ENCODE peak calls at places on chromosomes 12 and 14, in eight cellular contexts. One of them, this sample, is unnamed.
A peak's percentile ranks its signal among the peaks of the same experiment; 100 is the strongest.

GRCh38 chr14:104161601-104162367 is 23.4 kb downstream of the KIF26A start:
- DNase-seq in GM12878: no peak
- DNase-seq in heart left ventricle: no peak
- DNase-seq in thyroid gland: no peak
- DNase-seq in lower lobe of right lung: no peak
- DNase-seq in right atrium auricular region: no peak
- DNase-seq in pancreas: no peak
- DNase-seq in CD8-positive, alpha-beta memory T cell: no peak
- DNase-seq in this sample: no peak

GRCh38 chr12:81078469-81079196 is 754 bp downstream of the ACSS3 start:
- DNase-seq in lower lobe of right lung: no peak
- DNase-seq in heart left ventricle: no peak
- DNase-seq in thyroid gland: peak; percentile 26
- DNase-seq in CD8-positive, alpha-beta memory T cell: no peak
- DNase-seq in GM12878: no peak
- DNase-seq in right atrium auricular region: no peak
- DNase-seq in pancreas: no peak
- DNase-seq in this sample: no peak

GRCh38 chr12:114476159-114476558 is 70.2 kb upstream of the TBX5 start:
- DNase-seq in GM12878: no peak
- DNase-seq in CD8-positive, alpha-beta memory T cell: no peak
- DNase-seq in right atrium auricular region: no peak
- DNase-seq in lower lobe of right lung: no peak
- DNase-seq in heart left ventricle: no peak
- DNase-seq in pancreas: no peak
- DNase-seq in thyroid gland: no peak
- DNase-seq in this sample: no peak

GRCh38 chr12:70756118-70756517 is 118.9 kb upstream of the PTPRB start:
- DNase-seq in pancreas: no peak
- DNase-seq in right atrium auricular region: no peak
- DNase-seq in thyroid gland: no peak
- DNase-seq in CD8-positive, alpha-beta memory T cell: no peak
- DNase-seq in GM12878: no peak
- DNase-seq in heart left ventricle: no peak
- DNase-seq in lower lobe of right lung: no peak
- DNase-seq in this sample: no peak

GRCh38 chr14:104393898-104394605 is 185.5 kb upstream of the C14orf180 start:
- DNase-seq in pancreas: peak; percentile 8
- DNase-seq in GM12878: no peak
- DNase-seq in thyroid gland: peak; percentile 21
- DNase-seq in CD8-positive, alpha-beta memory T cell: peak; percentile 79
- DNase-seq in right atrium auricular region: peak; percentile 64
- DNase-seq in lower lobe of right lung: peak; percentile 67
- DNase-seq in heart left ventricle: peak; percentile 84
- DNase-seq in this sample: peak; percentile 63

GRCh38 chr12:68521321-68521839 is 89.3 kb upstream of the RAP1B start:
- DNase-seq in thyroid gland: no peak
- DNase-seq in heart left ventricle: no peak
- DNase-seq in CD8-positive, alpha-beta memory T cell: no peak
- DNase-seq in GM12878: no peak
- DNase-seq in pancreas: no peak
- DNase-seq in right atrium auricular region: no peak
- DNase-seq in lower lobe of right lung: no peak
- DNase-seq in this sample: no peak

GRCh38 chr14:61145258-61145902 is 135.8 kb downstream of the TMEM30B start:
- DNase-seq in GM12878: no peak
- DNase-seq in CD8-positive, alpha-beta memory T cell: no peak
- DNase-seq in lower lobe of right lung: no peak
- DNase-seq in heart left ventricle: no peak
- DNase-seq in thyroid gland: no peak
- DNase-seq in right atrium auricular region: no peak
- DNase-seq in pancreas: no peak
- DNase-seq in this sample: no peak

GRCh38 chr12:57517187-57517586 is 3.1 kb downstream of the DDIT3 start:
- DNase-seq in CD8-positive, alpha-beta memory T cell: peak; percentile 27
- DNase-seq in lower lobe of right lung: no peak
- DNase-seq in GM12878: no peak
- DNase-seq in heart left ventricle: no peak
- DNase-seq in pancreas: no peak
- DNase-seq in right atrium auricular region: no peak
- DNase-seq in thyroid gland: no peak
- DNase-seq in this sample: no peak

GRCh38 chr14:24232645-24233537 is at the start of gene GMPR2:
- DNase-seq in pancreas: no peak
- DNase-seq in right atrium auricular region: no peak
- DNase-seq in thyroid gland: no peak
- DNase-seq in GM12878: no peak
- DNase-seq in heart left ventricle: no peak
- DNase-seq in CD8-positive, alpha-beta memory T cell: no peak
- DNase-seq in lower lobe of right lung: no peak
- DNase-seq in this sample: no peak

GRCh38 chr12:16076553-16076952 is 165.4 kb downstream of the DERA start:
- DNase-seq in pancreas: peak; percentile 12
- DNase-seq in lower lobe of right lung: no peak
- DNase-seq in GM12878: no peak
- DNase-seq in CD8-positive, alpha-beta memory T cell: no peak
- DNase-seq in thyroid gland: no peak
- DNase-seq in heart left ventricle: no peak
- DNase-seq in right atrium auricular region: no peak
- DNase-seq in this sample: no peak

GRCh38 chr14:68884031-68885030 is 91.5 kb upstream of the ZFP36L1 start:
- DNase-seq in pancreas: no peak
- DNase-seq in thyroid gland: peak; percentile 35
- DNase-seq in right atrium auricular region: no peak
- DNase-seq in heart left ventricle: peak; percentile 69
- DNase-seq in GM12878: no peak
- DNase-seq in CD8-positive, alpha-beta memory T cell: no peak
- DNase-seq in lower lobe of right lung: no peak
- DNase-seq in this sample: no peak

GRCh38 chr12:69666798-69667197 is 32.3 kb downstream of the BEST3 start:
- DNase-seq in pancreas: no peak
- DNase-seq in CD8-positive, alpha-beta memory T cell: no peak
- DNase-seq in thyroid gland: no peak
- DNase-seq in heart left ventricle: no peak
- DNase-seq in right atrium auricular region: no peak
- DNase-seq in lower lobe of right lung: no peak
- DNase-seq in GM12878: no peak
- DNase-seq in this sample: no peak

GRCh38 chr12:113853491-113853890 is 112.6 kb downstream of the RBM19 start:
- DNase-seq in CD8-positive, alpha-beta memory T cell: no peak
- DNase-seq in pancreas: no peak
- DNase-seq in heart left ventricle: no peak
- DNase-seq in lower lobe of right lung: no peak
- DNase-seq in thyroid gland: no peak
- DNase-seq in GM12878: no peak
- DNase-seq in right atrium auricular region: no peak
- DNase-seq in this sample: no peak

GRCh38 chr12:104218935-104219334 is 3.4 kb downstream of the TXNRD1 start:
- DNase-seq in heart left ventricle: no peak
- DNase-seq in GM12878: no peak
- DNase-seq in thyroid gland: no peak
- DNase-seq in right atrium auricular region: no peak
- DNase-seq in pancreas: no peak
- DNase-seq in lower lobe of right lung: no peak
- DNase-seq in CD8-positive, alpha-beta memory T cell: no peak
- DNase-seq in this sample: no peak

GRCh38 chr12:104219908-104220404 is 4.4 kb downstream of the TXNRD1 start:
- DNase-seq in lower lobe of right lung: no peak
- DNase-seq in right atrium auricular region: no peak
- DNase-seq in thyroid gland: peak; percentile 5
- DNase-seq in pancreas: peak; percentile 24
- DNase-seq in heart left ventricle: no peak
- DNase-seq in CD8-positive, alpha-beta memory T cell: peak; percentile 71
- DNase-seq in GM12878: no peak
- DNase-seq in this sample: peak; percentile 39

GRCh38 chr12:104220931-104221330 is 5.4 kb downstream of the TXNRD1 start:
- DNase-seq in GM12878: no peak
- DNase-seq in pancreas: no peak
- DNase-seq in lower lobe of right lung: no peak
- DNase-seq in thyroid gland: no peak
- DNase-seq in heart left ventricle: no peak
- DNase-seq in CD8-positive, alpha-beta memory T cell: no peak
- DNase-seq in right atrium auricular region: no peak
- DNase-seq in this sample: no peak

GRCh38 chr12:104216461-104217058 is 981 bp downstream of the TXNRD1 start:
- DNase-seq in right atrium auricular region: no peak
- DNase-seq in CD8-positive, alpha-beta memory T cell: no peak
- DNase-seq in lower lobe of right lung: no peak
- DNase-seq in heart left ventricle: no peak
- DNase-seq in GM12878: no peak
- DNase-seq in pancreas: no peak
- DNase-seq in thyroid gland: no peak
- DNase-seq in this sample: no peak

DNA sequence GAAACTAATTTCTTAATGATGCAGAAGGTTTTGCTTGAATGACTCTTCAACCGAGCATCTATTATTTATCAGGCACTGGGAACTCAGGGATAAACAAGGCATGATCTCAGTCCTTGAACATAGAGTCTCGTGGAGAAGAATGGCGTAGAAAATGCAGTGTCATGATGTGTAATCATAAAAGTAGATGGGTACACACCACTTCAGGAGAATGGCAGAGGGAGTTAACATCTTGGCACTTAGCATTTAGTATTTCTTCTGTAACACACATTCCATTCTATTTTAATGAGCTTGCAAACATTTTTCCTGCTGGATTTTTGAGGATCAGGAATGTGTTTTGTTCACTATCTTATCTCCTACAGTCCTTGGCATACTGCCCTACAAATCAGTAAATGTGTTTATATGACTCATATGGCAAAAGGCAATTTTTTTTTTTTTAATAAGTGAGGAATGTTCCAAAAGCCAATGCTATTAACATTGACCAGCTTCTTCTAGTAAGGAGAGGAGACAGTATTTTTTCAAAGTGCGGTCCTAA is 3.8 kb downstream of the TXNRD1 start:
- DNase-seq in lower lobe of right lung: no peak
- DNase-seq in thyroid gland: no peak
- DNase-seq in heart left ventricle: no peak
- DNase-seq in GM12878: no peak
- DNase-seq in CD8-positive, alpha-beta memory T cell: no peak
- DNase-seq in pancreas: no peak
- DNase-seq in right atrium auricular region: no peak
- DNase-seq in this sample: no peak
- H3K4me3 ChIP-seq in lower lobe of right lung: no peak overlapping the region
- H3K4me3 ChIP-seq in thyroid gland: no peak overlapping the region
- H3K4me3 ChIP-seq in heart left ventricle: no peak overlapping the region
- H3K4me3 ChIP-seq in GM12878: no peak overlapping the region
- H3K4me3 ChIP-seq in CD8-positive, alpha-beta memory T cell: no peak overlapping the region
- H3K4me3 ChIP-seq in pancreas: no peak overlapping the region
- H3K4me3 ChIP-seq in right atrium auricular region: no peak overlapping the region
- H3K4me3 ChIP-seq in this sample: no peak overlapping the region

DNA sequence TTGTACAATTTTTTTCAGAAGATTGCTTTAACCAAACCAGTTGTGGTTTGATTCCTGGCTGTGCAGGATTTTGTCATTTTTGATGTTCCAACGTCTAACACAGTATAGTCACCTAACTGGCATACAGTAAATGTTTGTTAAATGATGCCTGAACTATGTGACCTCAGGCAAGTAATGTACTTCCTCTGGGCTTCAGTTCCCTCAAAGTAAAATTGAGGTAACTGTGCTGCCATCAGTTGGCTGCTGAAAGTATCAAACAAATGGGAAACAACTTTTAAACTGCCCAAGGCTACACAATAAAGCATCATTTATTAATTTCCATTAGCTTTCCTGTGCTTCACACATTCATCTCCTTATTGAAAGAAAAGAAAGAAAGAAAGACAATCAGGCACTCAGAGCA is 4.3 kb downstream of the TM7SF3 start:
- DNase-seq in pancreas: no peak
- DNase-seq in heart left ventricle: no peak
- DNase-seq in lower lobe of right lung: no peak
- DNase-seq in CD8-positive, alpha-beta memory T cell: no peak
- DNase-seq in thyroid gland: no peak
- DNase-seq in right atrium auricular region: no peak
- DNase-seq in GM12878: no peak
- DNase-seq in this sample: no peak
- H3K27me3 ChIP-seq in pancreas: no peaks in the 10 kb centered on the region
- H3K27me3 ChIP-seq in heart left ventricle: no peaks in the 10 kb centered on the region
- H3K27me3 ChIP-seq in lower lobe of right lung: no peaks in the 10 kb centered on the region
- H3K27me3 ChIP-seq in CD8-positive, alpha-beta memory T cell: no peaks in the 10 kb centered on the region
- H3K27me3 ChIP-seq in thyroid gland: no peaks in the 10 kb centered on the region
- H3K27me3 ChIP-seq in right atrium auricular region: no peaks in the 10 kb centered on the region
- H3K27me3 ChIP-seq in GM12878: no peaks in the 10 kb centered on the region
- H3K27me3 ChIP-seq in this sample: no peaks in the 10 kb centered on the region

DNA sequence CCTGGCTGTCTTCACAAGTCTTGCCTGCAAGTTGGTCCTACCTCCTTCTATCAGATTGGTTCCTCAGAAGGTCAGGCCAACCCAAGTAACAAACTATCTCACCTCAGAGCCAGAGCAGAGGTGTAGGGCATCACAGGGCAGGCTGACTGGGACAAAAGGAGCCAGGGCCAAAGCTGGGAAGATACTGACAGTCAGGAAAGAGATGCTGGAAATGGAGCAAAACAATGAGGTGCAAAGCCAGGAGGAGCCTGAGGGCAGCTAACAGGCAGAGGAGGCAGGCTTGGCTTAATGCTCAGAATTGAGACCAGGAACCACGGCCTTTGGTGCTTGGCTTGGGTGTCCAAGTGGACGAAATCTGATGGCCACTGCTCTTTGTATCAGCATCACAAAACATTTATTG is 68.4 kb upstream of the PNMA1 start:
- DNase-seq in GM12878: no peak
- DNase-seq in thyroid gland: no peak
- DNase-seq in heart left ventricle: no peak
- DNase-seq in lower lobe of right lung: no peak
- DNase-seq in CD8-positive, alpha-beta memory T cell: no peak
- DNase-seq in right atrium auricular region: no peak
- DNase-seq in pancreas: no peak
- DNase-seq in this sample: no peak
- H3K27ac ChIP-seq in GM12878: peak overlapping the region; percentile 94
- H3K27ac ChIP-seq in thyroid gland: peak overlapping the region; percentile 90
- H3K27ac ChIP-seq in heart left ventricle: peak overlapping the region; percentile 95
- H3K27ac ChIP-seq in lower lobe of right lung: peak overlapping the region; percentile 99
- H3K27ac ChIP-seq in CD8-positive, alpha-beta memory T cell: no peak overlapping the region
- H3K27ac ChIP-seq in right atrium auricular region: peak overlapping the region; percentile 99
- H3K27ac ChIP-seq in pancreas: peak overlapping the region; percentile 96
- H3K27ac ChIP-seq in this sample: no peak overlapping the region

DNA sequence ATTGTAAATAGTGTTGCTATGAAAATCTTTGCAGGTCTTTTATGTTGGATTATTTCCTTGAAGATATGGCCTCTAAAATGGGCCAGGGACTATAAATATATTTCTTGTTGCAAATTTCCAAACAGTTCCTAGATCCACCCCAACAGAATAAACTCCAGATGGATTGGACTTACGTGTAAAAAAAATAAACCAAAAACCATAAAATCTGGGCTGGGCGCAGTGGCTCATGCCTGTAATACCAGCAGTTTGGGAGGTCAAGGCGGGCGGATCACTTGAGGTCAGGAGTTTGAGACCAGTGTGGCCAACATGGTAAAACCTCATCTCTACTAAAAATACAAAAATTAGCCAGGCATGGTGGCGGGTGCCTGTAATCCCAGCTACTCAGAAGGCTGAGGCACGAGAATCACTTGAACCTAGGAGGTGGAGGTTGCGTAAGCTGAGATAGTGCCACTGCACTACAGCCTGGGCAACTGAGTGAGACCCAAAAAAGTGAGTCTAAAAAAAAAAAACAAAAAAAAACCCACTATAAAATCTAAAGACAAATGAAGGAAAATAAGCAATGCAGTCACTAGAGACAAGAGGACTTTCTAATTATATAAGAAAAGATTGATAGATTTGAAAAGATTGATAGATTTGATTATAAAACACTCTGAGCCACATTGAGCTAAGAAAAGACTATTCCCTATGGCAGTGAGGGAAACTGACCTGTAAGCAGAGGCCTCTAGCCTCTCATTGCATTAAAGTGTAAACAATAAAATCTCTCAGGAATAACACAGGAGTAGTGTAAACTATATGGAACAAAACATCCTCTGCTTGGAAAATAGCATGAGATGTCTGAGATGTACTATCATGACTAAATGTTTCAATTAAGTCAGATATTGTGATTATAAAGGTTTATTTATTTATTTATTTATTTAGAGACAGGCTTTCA is 25.6 kb downstream of the NFKBIA start:
- DNase-seq in CD8-positive, alpha-beta memory T cell: no peak
- DNase-seq in right atrium auricular region: no peak
- DNase-seq in heart left ventricle: no peak
- DNase-seq in GM12878: no peak
- DNase-seq in pancreas: no peak
- DNase-seq in thyroid gland: no peak
- DNase-seq in lower lobe of right lung: no peak
- DNase-seq in this sample: no peak
- H3K4me3 ChIP-seq in CD8-positive, alpha-beta memory T cell: no peak overlapping the region
- H3K4me3 ChIP-seq in right atrium auricular region: no peak overlapping the region
- H3K4me3 ChIP-seq in heart left ventricle: no peak overlapping the region
- H3K4me3 ChIP-seq in GM12878: no peak overlapping the region
- H3K4me3 ChIP-seq in pancreas: no peak overlapping the region
- H3K4me3 ChIP-seq in thyroid gland: no peak overlapping the region
- H3K4me3 ChIP-seq in lower lobe of right lung: no peak overlapping the region
- H3K4me3 ChIP-seq in this sample: no peak overlapping the region

This sample was measured in effector memory CD4-positive, alpha-beta T cell.